ENCODE peak calls at places on chromosomes 11 and 22, in seven cellular contexts. I, H, Q, S, R, G and B are unnamed samples.

GRCh38 chr22:50191041-50191740 is 5.5 kb downstream of the TRABD start:
- DNase-seq in I (no peak), H (no peak), Q (no peak), S (peak; percentile 40), R (no peak), G (no peak), B (no peak)

GRCh38 chr11:90220391-90220790 is 2.5 kb downstream of the CHORDC1 start:
- DNase-seq in I (no peak), H (peak; percentile 72), Q (no peak), S (no peak), R (no peak), G (peak; percentile 41), B (no peak)

GRCh38 chr11:10379871-10380568 is 75.0 kb upstream of the AMPD3 start:
- DNase-seq in I (no peak), H (peak; percentile 37), Q (no peak), S (peak; percentile 51), R (peak; percentile 7), G (no peak), B (no peak)

GRCh38 chr11:693415-693831 is 1.6 kb downstream of the DEAF1 start:
- DNase-seq in I (no peak), H (no peak), Q (no peak), S (peak; percentile 33), R (no peak), G (peak; percentile 36), B (no peak)

GRCh38 chr11:116055064-116055463 is 550.8 kb upstream of the CADM1 start:
- DNase-seq in I (no peak), H (no peak), Q (no peak), S (no peak), R (no peak), G (no peak), B (no peak)

GRCh38 chr22:40196628-40197027 is 18.9 kb downstream of the TNRC6B start:
- DNase-seq in I (no peak), H (peak; percentile 97), Q (no peak), S (no peak), R (no peak), G (peak; percentile 97), B (no peak)

GRCh38 chr11:57752954-57753353 is 1.3 kb upstream of the BTBD18 start:
- DNase-seq in I (no peak), H (no peak), Q (peak; percentile 52), S (no peak), R (peak; percentile 55), G (no peak), B (no peak)

GRCh38 chr11:132186699-132187098 is 816.3 kb downstream of the NTM start:
- DNase-seq in I (no peak), H (no peak), Q (peak; percentile 39), S (no peak), R (peak; percentile 79), G (no peak), B (peak; percentile 34)

GRCh38 chr11:46860218-46860617 is 14.1 kb upstream of the CKAP5 start:
- DNase-seq in I (no peak), H (no peak), Q (no peak), S (no peak), R (no peak), G (no peak), B (no peak)

GRCh38 chr11:11157201-11157600 is 195.8 kb downstream of the CSNK2A3 start:
- DNase-seq in I (no peak), H (peak; percentile 8), Q (peak; percentile 69), S (peak; percentile 30), R (no peak), G (peak; percentile 28), B (peak; percentile 73)

GRCh38 chr11:7555067-7555699 is 41.4 kb downstream of the PPFIBP2 start:
- DNase-seq in I (no peak), H (no peak), Q (no peak), S (no peak), R (no peak), G (peak; percentile 40), B (no peak)

GRCh38 chr22:47200273-47201051 is 438.0 kb downstream of the TBC1D22A start:
- DNase-seq in I (no peak), H (no peak), Q (no peak), S (no peak), R (peak; percentile 4), G (no peak), B (no peak)

GRCh38 chr11:110355011-110355744 is 58.8 kb upstream of the RDX start:
- DNase-seq in I (no peak), H (no peak), Q (peak; percentile 34), S (no peak), R (no peak), G (no peak), B (peak; percentile 59)

GRCh38 chr11:93648168-93648567 is 13.3 kb upstream of the CEP295 start:
- DNase-seq in I (no peak), H (peak; percentile 21), Q (no peak), S (no peak), R (no peak), G (peak; percentile 32), B (peak; percentile 55)

GRCh38 chr11:65546217-65546958 is 11.8 kb downstream of the LTBP3 start:
- DNase-seq in I (peak; percentile 84), H (no peak), Q (peak; percentile 96), S (peak; percentile 77), R (peak; percentile 100), G (peak; percentile 60), B (peak; percentile 89)

GRCh38 chr11:65549088-65549487 is 9.1 kb downstream of the LTBP3 start:
- DNase-seq in I (no peak), H (no peak), Q (no peak), S (no peak), R (no peak), G (no peak), B (no peak)

GRCh38 chr11:65542738-65543390 is 15.3 kb downstream of the LTBP3 start:
- DNase-seq in I (no peak), H (no peak), Q (no peak), S (no peak), R (no peak), G (no peak), B (no peak)

GRCh38 chr11:65547446-65548125 is 10.6 kb downstream of the LTBP3 start:
- DNase-seq in I (no peak), H (no peak), Q (no peak), S (no peak), R (peak; percentile 72), G (no peak), B (no peak)

DNA sequence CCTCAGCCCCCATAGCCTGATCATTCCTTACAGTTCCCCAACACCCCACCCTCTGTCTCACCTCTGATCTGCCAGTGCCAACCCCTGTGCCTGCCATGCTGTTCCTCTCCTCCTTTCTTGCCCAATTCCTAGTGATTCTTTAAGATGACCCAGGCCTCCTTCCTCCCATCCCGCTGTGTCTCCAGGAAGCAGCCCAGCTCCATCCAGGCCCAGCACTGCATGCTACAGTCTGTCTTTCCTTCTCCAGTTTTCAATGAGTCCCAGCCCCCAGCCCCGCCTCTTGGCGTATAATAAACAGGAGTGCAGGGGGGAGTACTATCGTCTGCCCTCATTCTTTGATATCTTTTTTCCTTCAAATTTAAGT is 12.3 kb downstream of the LTBP3 start:
- DNase-seq in I (no peak), H (no peak), Q (no peak), S (no peak), R (no peak), G (no peak), B (no peak)
- H3K23ac ChIP-seq in I (no peak overlapping the region), H (no peak overlapping the region), Q (no peak overlapping the region), S (no peak overlapping the region), R (no peak overlapping the region), G (no peak overlapping the region), B (no peak overlapping the region)

DNA sequence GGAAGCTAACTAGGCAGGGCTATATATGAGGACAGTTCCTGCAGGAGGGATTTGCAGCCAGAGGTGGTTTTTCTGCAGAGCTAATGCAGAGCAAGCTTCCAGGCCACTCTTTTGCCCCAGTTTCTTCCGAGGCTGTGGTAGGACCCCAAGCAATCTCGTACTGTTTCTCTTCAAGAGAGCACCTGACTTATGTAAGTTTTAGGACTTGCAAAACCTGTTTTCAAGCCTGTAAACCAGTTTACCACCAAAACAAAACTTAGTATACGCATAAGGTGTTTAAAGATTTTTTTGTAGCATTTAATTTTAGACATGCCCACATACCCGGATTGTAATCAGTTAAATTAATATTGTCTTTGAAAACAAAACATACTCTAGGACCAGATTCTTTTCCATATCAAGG is 7.7 kb upstream of the APLP2 start:
- DNase-seq in I (no peak), H (no peak), Q (no peak), S (no peak), R (no peak), G (no peak), B (no peak)
- H3K23ac ChIP-seq in I (no peak overlapping the region), H (no peak overlapping the region), Q (no peak overlapping the region), S (no peak overlapping the region), R (no peak overlapping the region), G (no peak overlapping the region), B (no peak overlapping the region)

DNA sequence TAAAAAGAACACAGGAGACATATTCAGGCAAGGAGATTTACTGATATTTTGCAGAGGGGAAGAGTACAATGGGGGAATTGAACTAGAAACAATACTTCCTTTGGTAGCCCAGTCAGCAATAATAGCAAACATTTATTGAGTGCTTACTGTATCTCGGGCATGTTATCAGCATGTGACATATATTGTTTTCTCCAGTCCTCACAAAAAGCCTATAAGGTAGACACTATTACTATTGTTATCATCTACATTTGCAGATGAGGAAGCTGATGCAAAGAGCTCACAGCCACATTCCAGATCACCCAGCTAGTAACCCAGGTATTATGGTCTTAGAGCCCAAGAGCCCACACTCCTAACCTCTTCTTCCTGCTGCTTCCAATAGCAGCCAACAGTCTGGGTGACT is 27.9 kb downstream of the NAV2 start:
- DNase-seq in I (no peak), H (no peak), Q (no peak), S (no peak), R (no peak), G (no peak), B (peak; percentile 45)
- H3K23ac ChIP-seq in I (no peak overlapping the region), H (no peak overlapping the region), Q (no peak overlapping the region), S (no peak overlapping the region), R (no peak overlapping the region), G (no peak overlapping the region), B (no peak overlapping the region)

GRCh38 chr22:38005943-38006342 is 21.6 kb upstream of the SOX10 start:
- DNase-seq in I (no peak), H (no peak), Q (no peak), S (no peak), R (no peak), G (no peak), B (no peak)

GRCh38 chr22:38006906-38007305 is 22.6 kb upstream of the SOX10 start:
- DNase-seq in I (no peak), H (no peak), Q (no peak), S (no peak), R (no peak), G (no peak), B (no peak)

GRCh38 chr22:38012604-38013072 is 28.3 kb upstream of the SOX10 start:
- DNase-seq in I (no peak), H (peak; percentile 85), Q (no peak), S (no peak), R (no peak), G (no peak), B (no peak)

GRCh38 chr22:38009000-38009806 is 24.8 kb upstream of the SOX10 start:
- DNase-seq in I (no peak), H (no peak), Q (no peak), S (no peak), R (no peak), G (no peak), B (no peak)

DNA sequence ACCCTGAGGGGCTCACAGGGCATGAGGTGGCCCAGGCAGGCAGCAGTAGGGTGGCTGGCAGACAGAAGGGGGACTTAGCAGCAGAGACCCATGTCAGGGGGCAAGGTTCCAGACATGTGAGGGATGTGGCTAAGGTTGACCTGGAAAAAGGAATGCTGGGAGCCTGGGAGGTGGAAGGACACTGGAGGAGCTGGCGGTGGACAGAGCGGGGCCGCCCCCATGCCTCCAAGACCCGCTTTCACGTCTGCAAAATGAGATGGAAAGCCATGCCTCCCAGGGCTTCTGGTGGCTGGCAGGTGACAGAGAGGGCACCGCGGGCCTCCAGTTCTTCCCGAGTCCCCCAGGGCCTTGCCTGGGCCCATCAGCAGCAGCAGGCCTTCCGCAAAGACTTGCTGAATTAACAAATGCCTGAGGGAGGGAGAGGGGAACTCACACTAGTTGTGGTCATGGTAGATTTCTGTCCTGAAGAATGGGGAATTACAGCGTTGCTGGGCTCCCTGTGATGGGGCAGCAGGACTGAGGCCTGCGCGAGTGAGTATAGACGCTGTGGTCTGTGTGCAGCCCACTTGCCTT is 23.1 kb upstream of the SOX10 start:
- DNase-seq in I (no peak), H (no peak), Q (no peak), S (no peak), R (no peak), G (no peak), B (no peak)
- H3K23ac ChIP-seq in I (no peak overlapping the region), H (no peak overlapping the region), Q (no peak overlapping the region), S (no peak overlapping the region), R (no peak overlapping the region), G (no peak overlapping the region), B (no peak overlapping the region)